ENCODE peak calls at places on chromosomes 16 and 17, in ten cellular contexts. D is NCI-H2081; X is cardiac fibroblast; H is substantia nigra; O is activated T-cell treated with anti-CD3 and anti-CD28 coated beads, Interleukin-2, amount 50 U/mL, for 72 hours; P is germinal center; M is COR-L47; W is stimulated activated CD8-positive, alpha-beta memory T cell treated with anti-CD3 and anti-CD28 coated beads, Interleukin-7, amount 100 ng/mL, for 24 hours; B is left ventricle myocardium superior; U is activated CD4-positive, CD25-positive, alpha-beta regulatory T cell. E is an unnamed sample.

GRCh38 chr17:81261582-81262336 is 22.6 kb downstream of the NDUFAF8 start:
- DNase-seq in D (no peak), X (no peak), H (no peak), O (no peak), P (no peak), M (no peak), W (no peak), B (no peak), U (no peak), E (no peak)

GRCh38 chr17:55398689-55399088 is 22.9 kb downstream of the MMD start:
- DNase-seq in D (no peak), X (peak), H (no peak), O (no peak), P (no peak), M (no peak), W (no peak), B (no peak), U (no peak), E (no peak)

GRCh38 chr16:84889066-84889465 is 69.3 kb downstream of the CRISPLD2 start:
- DNase-seq in D (no peak), X (no peak), H (no peak), O (no peak), P (no peak), M (no peak), W (no peak), B (no peak), U (no peak), E (no peak)

GRCh38 chr17:39018267-39019134 is 51.3 kb upstream of the FBXO47 start:
- DNase-seq in D (no peak), X (no peak), H (no peak), O (no peak), P (peak), M (no peak), W (no peak), B (no peak), U (no peak), E (no peak)

GRCh38 chr16:9847146-9847545 is 335.1 kb downstream of the GRIN2A start:
- DNase-seq in D (no peak), X (no peak), H (no peak), O (no peak), P (no peak), M (no peak), W (no peak), B (no peak), U (no peak), E (no peak)

GRCh38 chr16:76222087-76222486 is 55.1 kb upstream of the CNTNAP4 start:
- DNase-seq in D (no peak), X (no peak), H (no peak), O (no peak), P (no peak), M (no peak), W (no peak), B (no peak), U (no peak), E (peak)

GRCh38 chr17:40551874-40552768 is 13.2 kb downstream of the CCR7 start:
- DNase-seq in D (no peak), X (peak), H (no peak), O (peak), P (no peak), M (no peak), W (no peak), B (peak), U (no peak), E (no peak)

GRCh38 chr16:31087971-31088370 is 772 bp downstream of the PRSS53 start:
- DNase-seq in D (no peak), X (no peak), H (no peak), O (no peak), P (no peak), M (no peak), W (no peak), B (no peak), U (no peak), E (no peak)

GRCh38 chr17:30605523-30605922 is 128.3 kb downstream of the GOSR1 start:
- DNase-seq in D (no peak), X (no peak), H (no peak), O (no peak), P (no peak), M (no peak), W (no peak), B (no peak), U (no peak), E (no peak)

GRCh38 chr16:27973678-27974077 is 89.8 kb downstream of the GSG1L start:
- DNase-seq in D (no peak), X (no peak), H (no peak), O (no peak), P (no peak), M (no peak), W (no peak), B (no peak), U (no peak), E (no peak)

GRCh38 chr17:71759422-71760060 is 361.3 kb upstream of the SOX9 start:
- DNase-seq in D (no peak), X (no peak), H (no peak), O (no peak), P (no peak), M (no peak), W (no peak), B (no peak), U (no peak), E (no peak)